ENCODE peak calls at places on chromosomes 5 and 9, in four cellular contexts. One of them, this sample, is unnamed.

GRCh38 chr9:21110708-21111576 is 30.7 kb downstream of the IFNW1 start:
- DNase-seq in psoas muscle: no peak
- DNase-seq in transverse colon: no peak
- DNase-seq in stomach: no peak
- DNase-seq in this sample: peak; percentile 56

GRCh38 chr9:100216178-100216787 is 117.2 kb downstream of the INVS start:
- DNase-seq in psoas muscle: peak; percentile 37
- DNase-seq in transverse colon: peak; percentile 61
- DNase-seq in stomach: peak; percentile 66
- DNase-seq in this sample: peak; percentile 58

GRCh38 chr5:156819967-156820581 is 30.0 kb upstream of the PPP1R2B start:
- DNase-seq in psoas muscle: no peak
- DNase-seq in transverse colon: peak; percentile 13
- DNase-seq in stomach: no peak
- DNase-seq in this sample: no peak

GRCh38 chr9:107612136-107612535 is 122.6 kb upstream of the KLF4 start:
- DNase-seq in psoas muscle: peak; percentile 82
- DNase-seq in transverse colon: no peak
- DNase-seq in stomach: peak; percentile 29
- DNase-seq in this sample: no peak

GRCh38 chr5:155833282-155833681 is 493.7 kb upstream of the SGCD start:
- DNase-seq in psoas muscle: no peak
- DNase-seq in transverse colon: no peak
- DNase-seq in stomach: no peak
- DNase-seq in this sample: no peak

GRCh38 chr5:177462702-177463101 is 10.7 kb downstream of the DBN1 start:
- DNase-seq in psoas muscle: no peak
- DNase-seq in transverse colon: no peak
- DNase-seq in stomach: no peak
- DNase-seq in this sample: no peak

GRCh38 chr5:135821061-135821781 is 13.2 kb upstream of the SLC25A48 start:
- DNase-seq in psoas muscle: no peak
- DNase-seq in transverse colon: no peak
- DNase-seq in stomach: no peak
- DNase-seq in this sample: no peak

GRCh38 chr5:13664377-13664776 is 280.1 kb downstream of the DNAH5 start:
- DNase-seq in psoas muscle: no peak
- DNase-seq in transverse colon: no peak
- DNase-seq in stomach: no peak
- DNase-seq in this sample: no peak

GRCh38 chr9:132241840-132242620 is 80.2 kb downstream of the NTNG2 start:
- DNase-seq in psoas muscle: no peak
- DNase-seq in transverse colon: peak; percentile 52
- DNase-seq in stomach: peak; percentile 51
- DNase-seq in this sample: no peak

GRCh38 chr5:143106175-143106574 is 297.3 kb downstream of the NR3C1 start:
- DNase-seq in psoas muscle: peak; percentile 13
- DNase-seq in transverse colon: no peak
- DNase-seq in stomach: peak; percentile 39
- DNase-seq in this sample: peak; percentile 55

GRCh38 chr5:72288923-72289322 is 31.1 kb downstream of the MRPS27 start:
- DNase-seq in psoas muscle: peak; percentile 23
- DNase-seq in transverse colon: no peak
- DNase-seq in stomach: no peak
- DNase-seq in this sample: no peak

GRCh38 chr9:117777823-117778222 is 73.6 kb downstream of the TLR4 start:
- DNase-seq in psoas muscle: no peak
- DNase-seq in transverse colon: no peak
- DNase-seq in stomach: no peak
- DNase-seq in this sample: no peak

GRCh38 chr5:96637191-96637590 is 25.0 kb upstream of the CAST start:
- DNase-seq in psoas muscle: no peak
- DNase-seq in transverse colon: no peak
- DNase-seq in stomach: no peak
- DNase-seq in this sample: peak; percentile 72

GRCh38 chr5:179326176-179326997 is 18.9 kb downstream of the ADAMTS2 start:
- DNase-seq in psoas muscle: peak; percentile 87
- DNase-seq in transverse colon: peak; percentile 34
- DNase-seq in stomach: no peak
- DNase-seq in this sample: no peak

GRCh38 chr5:60521379-60522298 is 178.3 kb downstream of the DEPDC1B start:
- DNase-seq in psoas muscle: no peak
- DNase-seq in transverse colon: no peak
- DNase-seq in stomach: no peak
- DNase-seq in this sample: no peak

GRCh38 chr9:127184641-127185040 is 62.2 kb upstream of the ANGPTL2 start:
- DNase-seq in psoas muscle: no peak
- DNase-seq in transverse colon: no peak
- DNase-seq in stomach: no peak
- DNase-seq in this sample: no peak

GRCh38 chr5:1431896-1432295 is 13.3 kb downstream of the SLC6A3 start:
- DNase-seq in psoas muscle: no peak
- DNase-seq in transverse colon: no peak
- DNase-seq in stomach: no peak
- DNase-seq in this sample: no peak

GRCh38 chr5:167792538-167792937 is 498.9 kb upstream of the WWC1 start:
- DNase-seq in psoas muscle: no peak
- DNase-seq in transverse colon: no peak
- DNase-seq in stomach: no peak
- DNase-seq in this sample: no peak

GRCh38 chr5:159161361-159162214 is 47.8 kb downstream of the RNF145 start:
- DNase-seq in psoas muscle: no peak
- DNase-seq in transverse colon: no peak
- DNase-seq in stomach: no peak
- DNase-seq in this sample: no peak

GRCh38 chr5:139651863-139652787 is 4.0 kb downstream of the CXXC5 start:
- DNase-seq in psoas muscle: peak; percentile 84
- DNase-seq in transverse colon: peak; percentile 87
- DNase-seq in stomach: peak; percentile 86
- DNase-seq in this sample: peak; percentile 62

GRCh38 chr5:172695431-172696054 is 54.5 kb downstream of the NEURL1B start:
- DNase-seq in psoas muscle: no peak
- DNase-seq in transverse colon: no peak
- DNase-seq in stomach: no peak
- DNase-seq in this sample: no peak

GRCh38 chr9:6907772-6908381 is 150.1 kb downstream of the KDM4C start:
- DNase-seq in psoas muscle: no peak
- DNase-seq in transverse colon: no peak
- DNase-seq in stomach: no peak
- DNase-seq in this sample: no peak

GRCh38 chr9:112819635-112820496 is 69.3 kb downstream of the SNX30 start:
- DNase-seq in psoas muscle: peak; percentile 52
- DNase-seq in transverse colon: peak; percentile 22
- DNase-seq in stomach: peak; percentile 37
- DNase-seq in this sample: peak; percentile 51

GRCh38 chr9:70475211-70475610 is 60.8 kb upstream of the KLF9 start:
- DNase-seq in psoas muscle: no peak
- DNase-seq in transverse colon: no peak
- DNase-seq in stomach: peak; percentile 30
- DNase-seq in this sample: no peak

GRCh38 chr5:172943283-172943841 is 15.9 kb upstream of the RPL26L1 start:
- DNase-seq in psoas muscle: no peak
- DNase-seq in transverse colon: no peak
- DNase-seq in stomach: no peak
- DNase-seq in this sample: no peak

GRCh38 chr5:56693220-56693579 is 122.1 kb upstream of the MAP3K1 start:
- DNase-seq in psoas muscle: no peak
- DNase-seq in transverse colon: no peak
- DNase-seq in stomach: no peak
- DNase-seq in this sample: no peak

GRCh38 chr5:52818360-52818759 is 30.6 kb downstream of the ITGA1 start:
- DNase-seq in psoas muscle: no peak
- DNase-seq in transverse colon: no peak
- DNase-seq in stomach: no peak
- DNase-seq in this sample: no peak

GRCh38 chr9:346114-346513 is 131.4 kb downstream of the DOCK8 start:
- DNase-seq in psoas muscle: no peak
- DNase-seq in transverse colon: no peak
- DNase-seq in stomach: no peak
- DNase-seq in this sample: no peak

GRCh38 chr5:160419458-160420330 is 813 bp upstream of the SLU7 start:
- DNase-seq in psoas muscle: no peak
- DNase-seq in transverse colon: no peak
- DNase-seq in stomach: no peak
- DNase-seq in this sample: no peak

GRCh38 chr9:78261403-78262001 is 25.6 kb downstream of the CEP78 start:
- DNase-seq in psoas muscle: no peak
- DNase-seq in transverse colon: no peak
- DNase-seq in stomach: no peak
- DNase-seq in this sample: no peak

GRCh38 chr9:98484218-98484617 is 224.5 kb downstream of the GABBR2 start:
- DNase-seq in psoas muscle: no peak
- DNase-seq in transverse colon: no peak
- DNase-seq in stomach: no peak
- DNase-seq in this sample: no peak

GRCh38 chr9:114086009-114086408 is 7.9 kb upstream of the AMBP start:
- DNase-seq in psoas muscle: no peak
- DNase-seq in transverse colon: no peak
- DNase-seq in stomach: no peak
- DNase-seq in this sample: no peak

GRCh38 chr5:141403387-141403786 is 809 bp downstream of the PCDHGA9 start:
- DNase-seq in psoas muscle: no peak
- DNase-seq in transverse colon: no peak
- DNase-seq in stomach: no peak
- DNase-seq in this sample: no peak

GRCh38 chr5:141393267-141393666 is 834 bp downstream of the PCDHGA8 start:
- DNase-seq in psoas muscle: no peak
- DNase-seq in transverse colon: no peak
- DNase-seq in stomach: no peak
- DNase-seq in this sample: no peak

GRCh38 chr5:141402553-141403328 is at the start of gene PCDHGA9:
- DNase-seq in psoas muscle: no peak
- DNase-seq in transverse colon: no peak
- DNase-seq in stomach: no peak
- DNase-seq in this sample: no peak

GRCh38 chr5:141399555-141400258 is 2.0 kb downstream of the PCDHGB5 start:
- DNase-seq in psoas muscle: no peak
- DNase-seq in transverse colon: no peak
- DNase-seq in stomach: no peak
- DNase-seq in this sample: no peak

GRCh38 chr5:141398608-141399007 is 861 bp downstream of the PCDHGB5 start:
- DNase-seq in psoas muscle: no peak
- DNase-seq in transverse colon: no peak
- DNase-seq in stomach: no peak
- DNase-seq in this sample: no peak
- H3K9me3 ChIP-seq in psoas muscle: peaks cover 4% of the 10 kb centered on the region
- H3K9me3 ChIP-seq in transverse colon: peaks cover 54% of the 10 kb centered on the region
- H3K9me3 ChIP-seq in stomach: peaks cover 83% of the 10 kb centered on the region
- H3K9me3 ChIP-seq in this sample: peaks cover 17% of the 10 kb centered on the region

GRCh38 chr5:145978672-145979071 is 42.3 kb downstream of the SH3RF2 start:
- DNase-seq in psoas muscle: no peak
- DNase-seq in transverse colon: peak; percentile 66
- DNase-seq in stomach: peak; percentile 71
- DNase-seq in this sample: peak; percentile 44

GRCh38 chr5:145978171-145978570 is 41.8 kb downstream of the SH3RF2 start:
- DNase-seq in psoas muscle: no peak
- DNase-seq in transverse colon: peak; percentile 21
- DNase-seq in stomach: no peak
- DNase-seq in this sample: peak; percentile 56

GRCh38 chr5:145980257-145980656 is 43.9 kb downstream of the SH3RF2 start:
- DNase-seq in psoas muscle: no peak
- DNase-seq in transverse colon: no peak
- DNase-seq in stomach: no peak
- DNase-seq in this sample: no peak

GRCh38 chr5:145980718-145981117 is 44.3 kb downstream of the SH3RF2 start:
- DNase-seq in psoas muscle: no peak
- DNase-seq in transverse colon: no peak
- DNase-seq in stomach: no peak
- DNase-seq in this sample: no peak

GRCh38 chr5:145979270-145980223 is 43.2 kb downstream of the SH3RF2 start:
- DNase-seq in psoas muscle: no peak
- DNase-seq in transverse colon: peak; percentile 59
- DNase-seq in stomach: peak; percentile 63
- DNase-seq in this sample: peak; percentile 91
- H3K4me1 ChIP-seq in psoas muscle: peaks cover 53% of the 10 kb centered on the region
- H3K4me1 ChIP-seq in transverse colon: peaks cover 68% of the 10 kb centered on the region
- H3K4me1 ChIP-seq in stomach: peaks cover 84% of the 10 kb centered on the region
- H3K4me1 ChIP-seq in this sample: peaks cover 93% of the 10 kb centered on the region

GRCh38 chr5:126808619-126809018 is 31.7 kb downstream of the LMNB1 start:
- DNase-seq in psoas muscle: no peak
- DNase-seq in transverse colon: no peak
- DNase-seq in stomach: no peak
- DNase-seq in this sample: peak; percentile 35
- H3K36me3 ChIP-seq in psoas muscle: no peaks in the 10 kb centered on the region
- H3K36me3 ChIP-seq in transverse colon: no peaks in the 10 kb centered on the region
- H3K36me3 ChIP-seq in stomach: no peaks in the 10 kb centered on the region
- H3K36me3 ChIP-seq in this sample: peaks cover 2% of the 10 kb centered on the region

GRCh38 chr9:92723801-92724323 is 40.8 kb downstream of the BICD2 start:
- DNase-seq in psoas muscle: no peak
- DNase-seq in transverse colon: no peak
- DNase-seq in stomach: peak; percentile 17
- DNase-seq in this sample: no peak
- H3K9me3 ChIP-seq in psoas muscle: no peaks in the 10 kb centered on the region
- H3K9me3 ChIP-seq in transverse colon: no peaks in the 10 kb centered on the region
- H3K9me3 ChIP-seq in stomach: no peaks in the 10 kb centered on the region
- H3K9me3 ChIP-seq in this sample: no peaks in the 10 kb centered on the region

GRCh38 chr9:34591091-34591910 is 1.8 kb upstream of the CNTFR start:
- DNase-seq in psoas muscle: peak; percentile 91
- DNase-seq in transverse colon: peak; percentile 89
- DNase-seq in stomach: peak; percentile 89
- DNase-seq in this sample: peak; percentile 81

GRCh38 chr9:34590376-34591090 is 1.0 kb upstream of the CNTFR start:
- DNase-seq in psoas muscle: peak; percentile 52
- DNase-seq in transverse colon: peak; percentile 62
- DNase-seq in stomach: no peak
- DNase-seq in this sample: peak; percentile 53

GRCh38 chr9:34589656-34590375 is at the start of gene CNTFR:
- DNase-seq in psoas muscle: peak; percentile 71
- DNase-seq in transverse colon: no peak
- DNase-seq in stomach: no peak
- DNase-seq in this sample: no peak

GRCh38 chr9:34588671-34589370 is 703 bp downstream of the CNTFR start:
- DNase-seq in psoas muscle: no peak
- DNase-seq in transverse colon: no peak
- DNase-seq in stomach: no peak
- DNase-seq in this sample: no peak

GRCh38 chr9:34589371-34589655 is 211 bp downstream of the CNTFR start:
- DNase-seq in psoas muscle: no peak
- DNase-seq in transverse colon: no peak
- DNase-seq in stomach: no peak
- DNase-seq in this sample: no peak
- H3K4me1 ChIP-seq in psoas muscle: peaks cover 54% of the 10 kb centered on the region
- H3K4me1 ChIP-seq in transverse colon: peaks cover 50% of the 10 kb centered on the region
- H3K4me1 ChIP-seq in stomach: peaks cover 50% of the 10 kb centered on the region
- H3K4me1 ChIP-seq in this sample: peaks cover 15% of the 10 kb centered on the region

GRCh38 chr9:38294561-38294960 is 97.9 kb upstream of the ALDH1B1 start:
- DNase-seq in psoas muscle: no peak
- DNase-seq in transverse colon: no peak
- DNase-seq in stomach: no peak
- DNase-seq in this sample: no peak
- H3K36me3 ChIP-seq in psoas muscle: no peaks in the 10 kb centered on the region
- H3K36me3 ChIP-seq in transverse colon: no peaks in the 10 kb centered on the region
- H3K36me3 ChIP-seq in stomach: no peaks in the 10 kb centered on the region
- H3K36me3 ChIP-seq in this sample: no peaks in the 10 kb centered on the region

GRCh38 chr9:122742003-122742402 is at the start of gene OR1L6:
- DNase-seq in psoas muscle: no peak
- DNase-seq in transverse colon: no peak
- DNase-seq in stomach: no peak
- DNase-seq in this sample: no peak
- H3K9me3 ChIP-seq in psoas muscle: peaks cover 4% of the 10 kb centered on the region
- H3K9me3 ChIP-seq in transverse colon: no peaks in the 10 kb centered on the region
- H3K9me3 ChIP-seq in stomach: peaks cover 9% of the 10 kb centered on the region
- H3K9me3 ChIP-seq in this sample: peaks cover 7% of the 10 kb centered on the region